ENCODE peak calls at places on chromosome 1, in four cellular contexts. V is stimulated activated effector memory CD8-positive, alpha-beta T cell treated with anti-CD3 and anti-CD28 coated beads, Interleukin-12 subunit alpha, Interleukin-12 subunit beta, amount 100 ng/mL, for 72 hours; T is stromal cell of bone marrow; R is H9. C is an unnamed sample.

GRCh38 chr1:1967151-1967550 is 36.4 kb downstream of the CFAP74 start:
- DNase-seq in V (no peak), T (no peak), R (no peak), C (no peak)

GRCh38 chr1:51192213-51192843 is 43.7 kb upstream of the RNF11 start:
- DNase-seq in V (peak), T (peak), R (peak), C (peak)

GRCh38 chr1:117708323-117709288 is 102.8 kb downstream of the TENT5C start:
- DNase-seq in V (no peak), T (no peak), R (peak), C (peak)

GRCh38 chr1:93635614-93636543 is 45.8 kb downstream of the BCAR3 start:
- DNase-seq in V (no peak), T (no peak), R (peak), C (peak)

GRCh38 chr1:45490121-45490622 is 791 bp downstream of the TESK2 start:
- DNase-seq in V (no peak), T (no peak), R (no peak), C (no peak)

GRCh38 chr1:105865546-105865945 is 1190.9 kb upstream of the PRMT6 start:
- DNase-seq in V (no peak), T (no peak), R (no peak), C (no peak)

GRCh38 chr1:159088050-159088449 is 11.5 kb upstream of the AIM2 start:
- DNase-seq in V (no peak), T (peak), R (no peak), C (no peak)

GRCh38 chr1:27566462-27567182 is 37.3 kb downstream of the AHDC1 start:
- DNase-seq in V (no peak), T (no peak), R (no peak), C (peak)

GRCh38 chr1:221035680-221036153 is 156.5 kb downstream of the HLX start:
- DNase-seq in V (no peak), T (no peak), R (no peak), C (no peak)

GRCh38 chr1:17802945-17803344 is 47.8 kb downstream of the ACTL8 start:
- DNase-seq in V (no peak), T (no peak), R (no peak), C (no peak)

GRCh38 chr1:82319526-82319925 is 518.8 kb downstream of the ADGRL2 start:
- DNase-seq in V (no peak), T (no peak), R (no peak), C (no peak)

GRCh38 chr1:67570473-67571143 is 114.4 kb upstream of the GADD45A start:
- DNase-seq in V (no peak), T (peak), R (no peak), C (no peak)

GRCh38 chr1:234558186-234558836 is 51.7 kb downstream of the IRF2BP2 start:
- DNase-seq in V (no peak), T (no peak), R (no peak), C (no peak)

GRCh38 chr1:234845097-234845660 is 235.2 kb upstream of the IRF2BP2 start:
- DNase-seq in V (no peak), T (no peak), R (no peak), C (no peak)

GRCh38 chr1:978069-978834 is 3.6 kb downstream of the PERM1 start:
- DNase-seq in V (no peak), T (no peak), R (no peak), C (no peak)

GRCh38 chr1:23101101-23101827 is 67.4 kb downstream of the LUZP1 start:
- DNase-seq in V (no peak), T (no peak), R (no peak), C (no peak)

GRCh38 chr1:67855444-67855843 is 22.2 kb upstream of the GNG12 start:
- DNase-seq in V (no peak), T (no peak), R (no peak), C (no peak)

GRCh38 chr1:109840011-109840629 is 70.5 kb upstream of the CSF1 start:
- DNase-seq in V (no peak), T (no peak), R (no peak), C (no peak)

GRCh38 chr1:110059133-110059863 is 11.2 kb downstream of the ALX3 start:
- DNase-seq in V (no peak), T (no peak), R (no peak), C (no peak)

GRCh38 chr1:245771521-245772281 is 616.9 kb downstream of the KIF26B start:
- DNase-seq in V (no peak), T (peak), R (no peak), C (no peak)

GRCh38 chr1:154574715-154575114 is 7.1 kb downstream of the CHRNB2 start:
- DNase-seq in V (no peak), T (no peak), R (no peak), C (peak)

GRCh38 chr1:173862769-173863223 is 5.0 kb downstream of the GAS5 start:
- DNase-seq in V (no peak), T (no peak), R (peak), C (no peak)

GRCh38 chr1:93960641-93961147 is 51.5 kb upstream of the GCLM start:
- DNase-seq in V (no peak), T (no peak), R (no peak), C (no peak)

GRCh38 chr1:47906009-47906432 is 91.2 kb downstream of the TRABD2B start:
- DNase-seq in V (no peak), T (peak), R (no peak), C (no peak)